ENCODE peak calls at places on chromosomes 11 and 22, in five cellular contexts. L is endodermal cell, Q is Peyer's patch, B is heart left ventricle, V is heart right ventricle. G is an unnamed sample.

GRCh38 chr11:61766353-61766841 is 14.0 kb downstream of the MYRF start:
- DNase-seq in L (no peak), Q (no peak), B (no peak), V (no peak), G (no peak)

GRCh38 chr11:106917973-106918372 is 100.3 kb downstream of the GUCY1A2 start:
- DNase-seq in L (peak), Q (no peak), B (no peak), V (no peak), G (peak)

GRCh38 chr11:75263944-75264349 is 23.4 kb downstream of the TPBGL start:
- DNase-seq in L (peak), Q (peak), B (peak), V (no peak), G (peak)

GRCh38 chr11:92376146-92376599 is 151.6 kb downstream of the FAT3 start:
- DNase-seq in L (no peak), Q (no peak), B (no peak), V (no peak), G (no peak)

GRCh38 chr11:27770576-27770975 is 70.3 kb upstream of the BDNF start:
- DNase-seq in L (no peak), Q (no peak), B (no peak), V (no peak), G (no peak)

GRCh38 chr11:66336234-66337102 is at the start of gene RIN1:
- DNase-seq in L (peak), Q (peak), B (peak), V (peak), G (peak)

GRCh38 chr11:123474994-123475393 is 44.9 kb downstream of the GRAMD1B start:
- DNase-seq in L (no peak), Q (no peak), B (no peak), V (no peak), G (no peak)

GRCh38 chr11:3203221-3204043 is 15.2 kb downstream of the MRGPRG start:
- DNase-seq in L (peak), Q (no peak), B (no peak), V (no peak), G (peak)

GRCh38 chr22:20970939-20971657 is 4.0 kb downstream of the AIFM3 start:
- DNase-seq in L (peak), Q (no peak), B (no peak), V (no peak), G (no peak)

GRCh38 chr11:12989428-12990242 is 19.5 kb upstream of the RASSF10 start:
- DNase-seq in L (peak), Q (no peak), B (no peak), V (no peak), G (no peak)

GRCh38 chr11:112745958-112746357 is 215.3 kb upstream of the NCAM1 start:
- DNase-seq in L (no peak), Q (no peak), B (no peak), V (no peak), G (no peak)

GRCh38 chr11:2685051-2685450 is 14.7 kb downstream of the KCNQ1OT1 start:
- DNase-seq in L (no peak), Q (no peak), B (no peak), V (no peak), G (no peak)

GRCh38 chr11:115075340-115075739 is 397.0 kb downstream of the NXPE2 start:
- DNase-seq in L (no peak), Q (no peak), B (no peak), V (no peak), G (no peak)

GRCh38 chr11:22668005-22668796 is 1.8 kb downstream of the GAS2 start:
- DNase-seq in L (no peak), Q (no peak), B (no peak), V (no peak), G (no peak)

GRCh38 chr11:15412054-15412453 is 297.3 kb downstream of the INSC start:
- DNase-seq in L (no peak), Q (no peak), B (no peak), V (no peak), G (no peak)

GRCh38 chr22:23574371-23574811 is 5.7 kb downstream of the IGLL1 start:
- DNase-seq in L (peak), Q (no peak), B (no peak), V (no peak), G (no peak)

GRCh38 chr11:118437736-118438125 is 1.4 kb downstream of the KMT2A start:
- DNase-seq in L (no peak), Q (peak), B (peak), V (peak), G (peak)
- H3K4me3 ChIP-seq in L (peak), Q (peak), B (peak), V (peak), G (peak)

GRCh38 chr11:14041565-14041964 is 79.0 kb downstream of the SPON1 start:
- DNase-seq in L (no peak), Q (no peak), B (no peak), V (no peak), G (no peak)

GRCh38 chr11:14045417-14045816 is 82.9 kb downstream of the SPON1 start:
- DNase-seq in L (no peak), Q (no peak), B (no peak), V (no peak), G (no peak)

GRCh38 chr11:14036495-14036894 is 74.0 kb downstream of the SPON1 start:
- DNase-seq in L (no peak), Q (no peak), B (no peak), V (no peak), G (no peak)

GRCh38 chr11:14042686-14043440 is 80.3 kb downstream of the SPON1 start:
- DNase-seq in L (no peak), Q (no peak), B (no peak), V (no peak), G (no peak)

DNA sequence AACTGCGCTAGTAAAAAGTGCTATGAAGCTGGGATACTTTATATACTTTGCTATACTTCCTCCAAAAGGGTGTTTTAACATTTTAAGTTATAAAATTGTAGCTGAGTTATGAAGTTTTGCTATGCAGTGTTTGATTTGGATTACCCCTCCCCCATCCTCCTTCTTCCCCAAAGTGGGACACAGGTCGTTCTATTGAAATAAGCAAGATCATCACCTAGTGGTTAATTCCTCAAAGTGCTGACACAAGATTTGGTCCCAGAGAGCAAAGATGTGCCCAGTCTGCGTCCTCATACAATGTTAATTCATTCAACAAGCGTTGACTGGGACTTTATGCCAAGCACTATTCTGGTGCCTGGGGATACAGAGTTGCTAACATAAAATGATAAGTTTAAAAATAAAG is 78.5 kb downstream of the SPON1 start:
- DNase-seq in L (no peak), Q (no peak), B (no peak), V (no peak), G (no peak)
- TF ChIP-seq CTCF in L (peak), Q (no peak), B (no peak), V (no peak), G (peak)

GRCh38 chr22:38228873-38229740 is 27.3 kb downstream of the MAFF start:
- DNase-seq in L (no peak), Q (no peak), B (peak), V (no peak), G (no peak)
- H3K4me3 ChIP-seq in L (no peak), Q (no peak), B (no peak), V (no peak), G (no peak)

DNA sequence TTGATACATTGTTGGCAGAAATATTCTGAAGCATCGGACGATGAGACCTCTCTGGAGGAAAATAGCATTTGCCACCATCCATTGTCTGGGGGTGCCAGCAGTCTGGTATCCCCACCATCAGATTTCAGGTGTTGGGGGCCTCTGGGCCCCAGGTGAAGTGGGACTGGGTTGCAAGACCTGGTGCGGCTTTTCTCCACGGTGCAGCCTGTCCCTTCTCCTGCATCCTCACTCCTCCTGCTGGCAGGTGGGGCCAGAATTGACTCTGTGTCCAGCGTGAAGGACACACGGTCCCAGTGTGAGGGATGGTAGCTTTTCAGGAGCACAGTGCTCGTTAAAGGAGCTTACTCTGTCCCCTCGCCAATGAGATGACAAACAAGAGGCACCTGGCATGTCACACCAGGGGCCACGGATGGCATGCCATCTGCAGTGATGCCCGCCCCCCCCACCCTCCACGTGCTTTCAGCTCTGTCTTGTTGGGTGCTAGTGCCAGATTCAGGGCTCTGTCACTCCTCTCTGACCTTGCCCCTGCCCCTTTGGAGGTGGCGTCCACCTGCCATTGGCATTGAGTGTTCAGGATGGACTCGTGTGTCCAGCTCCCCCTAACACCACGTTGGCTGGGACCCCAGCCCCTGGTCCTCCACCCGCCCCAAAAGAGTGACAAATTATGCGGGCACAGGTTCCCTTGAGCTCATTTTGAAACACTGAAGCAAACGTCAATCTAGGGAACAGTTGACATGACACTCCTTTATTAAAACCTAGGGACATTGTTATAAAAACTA is 62.4 kb downstream of the PARVG start:
- DNase-seq in L (peak), Q (no peak), B (no peak), V (no peak), G (no peak)
- TF ChIP-seq CTCF in L (no peak), Q (no peak), B (no peak), V (no peak), G (no peak)

DNA sequence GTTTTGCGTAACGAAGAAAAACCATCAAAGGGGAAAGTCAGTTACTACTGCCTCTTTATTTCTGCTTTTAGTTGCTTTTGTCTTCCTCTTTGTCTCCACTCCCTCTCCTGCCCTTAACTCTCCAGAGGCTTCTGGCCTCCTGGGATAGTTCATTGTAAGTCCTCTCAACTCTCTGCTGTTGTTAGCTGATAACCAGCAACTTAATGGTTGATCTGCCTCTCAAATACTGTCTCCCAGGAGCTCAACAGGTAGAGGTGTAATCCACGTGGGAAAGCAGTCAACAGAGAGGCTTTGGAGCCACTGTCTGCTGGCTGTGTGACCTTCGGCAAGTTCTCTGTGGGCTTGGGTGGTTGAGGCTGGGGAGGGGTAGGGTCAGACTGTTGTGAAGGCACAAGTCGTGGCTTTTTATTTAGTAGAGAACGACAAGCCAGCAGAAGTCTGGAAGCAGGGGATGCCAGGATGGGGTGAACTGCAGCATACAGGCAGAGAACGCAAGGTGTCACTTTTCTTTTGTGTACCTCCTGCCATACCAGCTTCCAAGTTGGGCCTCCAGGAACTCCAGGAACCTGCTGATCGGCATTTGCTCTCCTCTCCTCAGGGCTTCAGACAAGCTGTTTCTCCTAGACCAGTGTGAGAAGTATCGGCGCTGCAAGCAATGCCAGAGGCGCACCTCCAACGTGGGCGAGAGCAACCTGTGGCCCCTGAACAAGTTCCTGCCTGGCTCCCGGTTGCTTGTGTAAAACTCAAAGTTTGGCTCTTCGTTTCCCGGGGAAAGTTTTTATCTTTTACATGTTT is 47.5 kb downstream of the CCDC81 start:
- DNase-seq in L (peak), Q (no peak), B (no peak), V (no peak), G (no peak)
- H3K4me3 ChIP-seq in L (peak), Q (no peak), B (no peak), V (no peak), G (no peak)

GRCh38 chr11:90639687-90640086 is 416.8 kb upstream of the CHORDC1 start:
- DNase-seq in L (peak), Q (no peak), B (no peak), V (no peak), G (no peak)
- TF ChIP-seq CTCF in L (peak), Q (no peak), B (no peak), V (peak), G (peak)

DNA sequence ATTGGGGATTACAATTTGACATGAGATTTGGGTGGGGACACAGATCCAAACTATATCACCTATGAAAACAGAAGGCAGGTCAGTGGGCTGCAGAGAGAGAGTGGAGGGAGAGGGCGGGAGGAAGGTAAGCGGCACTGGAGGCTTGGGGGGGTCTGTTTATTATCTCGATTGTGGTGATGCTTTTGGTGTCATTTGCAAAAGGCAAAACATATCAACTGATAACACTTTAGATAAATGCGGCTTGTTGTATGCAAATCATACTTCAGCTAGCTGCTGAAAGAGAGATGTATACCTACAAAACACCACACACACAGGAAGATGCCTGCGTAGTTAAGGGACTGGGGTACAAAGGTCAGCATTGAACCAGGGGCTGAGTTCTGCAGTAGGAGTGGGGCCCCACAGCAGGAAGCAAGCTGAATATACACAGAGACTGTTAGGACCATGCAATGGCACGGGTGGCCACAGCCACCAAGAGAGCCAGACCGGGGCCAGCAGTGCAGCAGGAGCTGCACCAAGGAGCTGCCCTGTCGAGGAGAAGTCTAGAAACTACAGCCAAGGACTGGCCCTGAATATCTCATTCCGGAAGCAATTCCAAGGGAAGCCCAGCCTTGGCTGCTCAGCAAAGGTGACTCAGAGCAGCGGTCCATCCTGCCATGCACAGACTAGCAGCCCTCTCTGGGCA is 23.8 kb upstream of the TOLLIP start:
- DNase-seq in L (no peak), Q (no peak), B (no peak), V (no peak), G (no peak)
- H3K4me3 ChIP-seq in L (no peak), Q (no peak), B (no peak), V (no peak), G (no peak)

GRCh38 chr22:25748140-25748539 is 6.2 kb downstream of the MYO18B start:
- DNase-seq in L (no peak), Q (no peak), B (no peak), V (no peak), G (no peak)

GRCh38 chr22:25747245-25747944 is 5.4 kb downstream of the MYO18B start:
- DNase-seq in L (no peak), Q (no peak), B (peak), V (no peak), G (peak)

GRCh38 chr22:25749420-25750169 is 7.6 kb downstream of the MYO18B start:
- DNase-seq in L (no peak), Q (no peak), B (no peak), V (no peak), G (no peak)

GRCh38 chr22:25750569-25751173 is 8.7 kb downstream of the MYO18B start:
- DNase-seq in L (no peak), Q (no peak), B (no peak), V (no peak), G (no peak)

GRCh38 chr22:25748704-25749103 is 6.7 kb downstream of the MYO18B start:
- DNase-seq in L (no peak), Q (no peak), B (no peak), V (no peak), G (no peak)
- TF ChIP-seq CTCF in L (no peak), Q (no peak), B (no peak), V (no peak), G (no peak)

GRCh38 chr11:32838505-32839274 is 9.0 kb downstream of the PRRG4 start:
- DNase-seq in L (no peak), Q (no peak), B (no peak), V (no peak), G (no peak)

GRCh38 chr11:32840587-32840986 is 10.9 kb downstream of the PRRG4 start:
- DNase-seq in L (no peak), Q (no peak), B (no peak), V (no peak), G (no peak)

GRCh38 chr11:32847511-32847910 is 17.8 kb downstream of the PRRG4 start:
- DNase-seq in L (no peak), Q (no peak), B (no peak), V (no peak), G (no peak)

GRCh38 chr11:32839308-32839707 is 9.6 kb downstream of the PRRG4 start:
- DNase-seq in L (no peak), Q (no peak), B (no peak), V (no peak), G (no peak)

GRCh38 chr11:32843544-32843943 is 13.8 kb downstream of the PRRG4 start:
- DNase-seq in L (no peak), Q (no peak), B (no peak), V (no peak), G (no peak)
- H3K4me3 ChIP-seq in L (no peak), Q (no peak), B (no peak), V (no peak), G (no peak)

G was measured in BE2C.